ENCODE peak calls at places on chromosomes 16 and 17, in five cellular contexts. C, S, J, B and T are unnamed samples.

GRCh38 chr16:23274968-23275367 is 27.1 kb upstream of the SCNN1B start:
- DNase-seq in S (no peak), C (no peak), B (no peak), J (no peak), T (no peak)

GRCh38 chr16:28974007-28974436 is 556 bp upstream of the SPNS1 start:
- DNase-seq in S (peak; percentile 53), C (peak; percentile 87), B (peak; percentile 52), J (peak; percentile 70), T (peak; percentile 74)

GRCh38 chr17:28407130-28407973 is 1.3 kb upstream of the SLC46A1 start:
- DNase-seq in B (no peak), C (no peak), J (no peak), S (peak; percentile 96), T (no peak)

GRCh38 chr17:879546-879945 is 97.4 kb downstream of the MRM3 start:
- DNase-seq in C (peak; percentile 45), S (peak; percentile 94), J (peak; percentile 86), B (peak; percentile 93), T (peak; percentile 84)

GRCh38 chr17:78737332-78737731 is 44.7 kb downstream of the CYTH1 start:
- DNase-seq in J (no peak), B (peak; percentile 76), S (peak; percentile 67), C (no peak), T (peak; percentile 86)

GRCh38 chr16:2008631-2009301 is 855 bp downstream of the ZNF598 start:
- DNase-seq in S (no peak), J (peak; percentile 60), C (no peak), B (no peak), T (peak; percentile 76)

GRCh38 chr16:877242-878065 is 76.9 kb upstream of the GNG13 start:
- DNase-seq in S (no peak), J (no peak), B (no peak), C (peak; percentile 5), T (no peak)

GRCh38 chr17:38447502-38448095 is 19.3 kb downstream of the ARHGAP23 start:
- DNase-seq in C (no peak), J (no peak), B (no peak), S (no peak), T (peak; percentile 52)

GRCh38 chr16:55976815-55977214 is 101.6 kb upstream of the CES5A start:
- DNase-seq in J (no peak), B (no peak), C (no peak), S (no peak), T (no peak)

GRCh38 chr17:11551442-11551841 is 46.8 kb upstream of the DNAH9 start:
- DNase-seq in C (no peak), J (no peak), S (no peak), B (no peak), T (no peak)

GRCh38 chr16:8668138-8668537 is 6.3 kb upstream of the ABAT start:
- DNase-seq in B (no peak), C (no peak), J (no peak), S (no peak), T (no peak)

GRCh38 chr17:78268191-78268874 is 36.9 kb downstream of the TMEM235 start:
- DNase-seq in C (no peak), J (no peak), B (no peak), S (no peak), T (no peak)

GRCh38 chr17:49746791-49747490 is 17.0 kb downstream of the FAM117A start:
- DNase-seq in S (no peak), C (no peak), B (no peak), J (no peak), T (no peak)

GRCh38 chr17:63039899-63040602 is 74.0 kb downstream of the TANC2 start:
- DNase-seq in J (no peak), C (no peak), B (peak; percentile 84), S (peak; percentile 22), T (peak; percentile 50)

GRCh38 chr17:46212634-46213435 is 19.6 kb upstream of the KANSL1 start:
- DNase-seq in C (peak; percentile 47), J (no peak), S (peak; percentile 42), B (peak; percentile 78), T (peak; percentile 90)

GRCh38 chr17:82925336-82925735 is 85.5 kb upstream of the ZNF750 start:
- DNase-seq in J (peak; percentile 35), S (no peak), C (no peak), B (no peak), T (no peak)

GRCh38 chr16:1414532-1415265 is at the start of gene UNKL:
- DNase-seq in S (no peak), C (peak; percentile 85), B (peak; percentile 28), J (peak; percentile 90), T (peak; percentile 69)

GRCh38 chr16:71933913-71934696 is 38.8 kb downstream of the IST1 start:
- DNase-seq in S (no peak), J (no peak), C (no peak), B (peak; percentile 61), T (no peak)

GRCh38 chr17:42221886-42222745 is 27.8 kb upstream of the GHDC start:
- DNase-seq in J (no peak), C (peak; percentile 49), S (peak; percentile 12), B (peak; percentile 32), T (peak; percentile 75)

GRCh38 chr16:27406729-27407128 is 4.8 kb downstream of the IL21R start:
- DNase-seq in S (no peak), B (no peak), C (no peak), J (no peak), T (no peak)

GRCh38 chr16:87945351-87946042 is 5.7 kb upstream of the BANP start:
- DNase-seq in J (peak; percentile 74), B (peak; percentile 83), C (peak; percentile 56), S (peak; percentile 90), T (peak; percentile 92)

GRCh38 chr17:22512997-22513538 is 820.7 kb downstream of the KCNJ18 start:
- DNase-seq in S (no peak), B (no peak), C (no peak), J (no peak), T (no peak)

GRCh38 chr16:69111216-69111615 is 5.8 kb downstream of the HAS3 start:
- DNase-seq in J (no peak), B (no peak), S (no peak), C (no peak), T (no peak)

GRCh38 chr16:55204923-55205322 is 119.1 kb upstream of the IRX6 start:
- DNase-seq in C (no peak), S (no peak), B (no peak), J (no peak), T (no peak)

GRCh38 chr16:3023415-3023668 is 400 bp downstream of the HCFC1R1 start:
- DNase-seq in S (peak; percentile 90), J (no peak), C (no peak), B (no peak), T (no peak)

GRCh38 chr16:63323722-63324121 is 1287.5 kb upstream of the CDH8 start:
- DNase-seq in S (no peak), J (no peak), B (no peak), C (no peak), T (no peak)

GRCh38 chr16:89510526-89510925 is 2.3 kb downstream of the SPG7 start:
- DNase-seq in C (no peak), J (no peak), S (no peak), B (no peak), T (no peak)
- TF ChIP-seq CTCF in C (no peak), J (no peak), S (no peak), B (no peak), T (no peak)

GRCh38 chr17:8044819-8045810 is 6.3 kb downstream of the ALOX15B start:
- DNase-seq in C (no peak), S (no peak), J (no peak), B (no peak), T (no peak)
- TF ChIP-seq CTCF in C (no peak), S (no peak), J (no peak), B (no peak), T (no peak)

GRCh38 chr16:76879420-76879819 is 311.6 kb upstream of the MON1B start:
- DNase-seq in J (no peak), C (no peak), S (no peak), B (no peak), T (no peak)

GRCh38 chr16:76885776-76886175 is 305.2 kb upstream of the MON1B start:
- DNase-seq in C (no peak), S (no peak), B (no peak), J (no peak), T (no peak)

DNA sequence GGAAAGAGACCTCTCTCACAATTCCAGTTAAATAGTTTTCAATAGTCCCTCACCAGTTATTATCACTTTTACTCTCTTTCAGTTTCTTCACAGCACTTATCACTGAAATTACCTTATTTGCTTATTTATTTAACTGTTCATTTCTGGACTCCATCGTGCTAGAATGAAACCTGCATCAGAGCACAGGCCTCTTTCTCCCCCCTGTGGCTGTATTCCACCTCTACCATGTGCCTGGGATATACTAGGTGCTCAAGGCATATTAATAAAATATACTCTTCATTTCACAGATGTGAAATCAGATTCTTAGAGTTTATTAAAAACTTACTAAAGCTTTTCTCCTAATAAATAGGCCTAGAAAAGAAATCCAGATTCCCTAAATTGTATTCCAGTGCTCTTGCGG is 308.9 kb upstream of the MON1B start:
- DNase-seq in C (no peak), J (no peak), B (no peak), S (no peak), T (no peak)
- TF ChIP-seq CTCF in C (no peak), J (no peak), B (no peak), S (no peak), T (no peak)

DNA sequence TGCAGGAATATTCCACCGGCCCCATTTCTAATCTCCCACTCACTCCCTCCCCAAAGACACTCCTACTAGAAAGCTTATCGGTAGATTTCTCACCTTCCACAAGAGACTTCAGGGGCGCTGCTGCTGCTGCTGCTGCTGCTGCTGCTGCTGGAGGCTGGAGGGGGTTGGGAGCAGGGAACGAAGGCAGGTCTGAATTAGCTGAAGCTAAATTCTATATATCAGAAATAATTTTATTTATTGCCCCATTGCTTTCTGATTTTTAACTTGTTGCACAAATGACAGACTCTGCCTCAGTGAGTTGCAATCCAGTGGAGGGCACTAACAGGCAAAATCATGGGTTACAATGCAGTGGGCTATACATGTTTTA is 25.8 kb upstream of the HLF start:
- DNase-seq in B (no peak), S (no peak), C (peak; percentile 25), J (no peak), T (no peak)
- TF ChIP-seq CTCF in B (no peak), S (peak; percentile 12), C (no peak), J (no peak), T (no peak)

DNA sequence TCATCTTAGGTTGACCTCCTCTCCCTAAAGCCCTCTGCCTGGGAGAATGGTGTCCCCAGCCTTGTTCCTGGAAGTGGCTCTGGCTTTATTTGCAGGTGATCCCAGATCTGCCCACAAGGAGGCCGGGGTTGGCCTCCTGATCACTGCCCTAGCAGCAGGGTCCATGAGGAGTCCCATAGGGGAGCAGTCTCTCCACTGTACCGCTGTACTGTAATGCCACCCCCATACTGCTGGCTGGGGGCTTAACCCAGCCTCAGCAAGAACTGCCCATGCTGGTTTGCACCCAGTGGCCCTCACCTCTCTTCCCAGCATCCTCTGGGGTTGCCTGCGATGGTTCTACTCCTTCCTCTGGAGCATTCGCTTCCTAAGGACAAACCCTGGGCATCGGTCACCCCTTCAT is 39.1 kb downstream of the PSME3IP1 start:
- DNase-seq in C (peak; percentile 47), J (no peak), S (no peak), B (no peak), T (no peak)
- TF ChIP-seq CTCF in C (peak; percentile 29), J (no peak), S (peak; percentile 33), B (peak; percentile 29), T (peak; percentile 29)